ENCODE peak calls at places on chromosome 4, in eight cellular contexts. A is HTR-8/SVneo, B is H4, Z is fibroblast of the conjunctiva, V is nephron progenitor cell, K is psoas muscle, Y is NCI-H774, H is ELR. O is an unnamed sample.

GRCh38 chr4:125390727-125391126 is 76.0 kb downstream of the FAT4 start:
- DNase-seq in V (no peak), Y (no peak), B (no peak), A (no peak), H (no peak), Z (no peak), K (no peak), O (no peak)

GRCh38 chr4:140137654-140138053 is 16.3 kb downstream of the MAML3 start:
- DNase-seq in B (peak; percentile 23), Y (no peak), K (no peak), A (no peak), Z (no peak), V (no peak), H (peak; percentile 13), O (no peak)

GRCh38 chr4:24516926-24517325 is 67.4 kb downstream of the DHX15 start:
- DNase-seq in Y (no peak), H (no peak), K (no peak), B (no peak), A (no peak), Z (no peak), V (no peak), O (no peak)

GRCh38 chr4:2906218-2906617 is 57.0 kb downstream of the NOP14 start:
- DNase-seq in Z (no peak), Y (no peak), A (no peak), V (no peak), K (no peak), H (no peak), B (no peak), O (no peak)

GRCh38 chr4:87644286-87644685 is 5.8 kb upstream of the DMP1 start:
- DNase-seq in V (no peak), B (no peak), H (no peak), A (no peak), Z (no peak), Y (no peak), K (no peak), O (no peak)

GRCh38 chr4:12975511-12975910 is 508.6 kb downstream of the RAB28 start:
- DNase-seq in Y (no peak), B (no peak), H (no peak), V (no peak), K (no peak), Z (no peak), A (no peak), O (no peak)

GRCh38 chr4:62460329-62460728 is 1260.2 kb downstream of the ADGRL3 start:
- DNase-seq in K (no peak), H (peak; percentile 20), Y (no peak), V (no peak), B (peak; percentile 14), Z (no peak), A (no peak), O (no peak)

GRCh38 chr4:135838889-135839288 is 1637.3 kb upstream of the PABPC4L start:
- DNase-seq in V (no peak), K (no peak), Y (no peak), Z (peak; percentile 4), A (peak; percentile 4), B (peak; percentile 56), H (peak; percentile 67), O (peak; percentile 12)

GRCh38 chr4:952881-953573 is 20.3 kb downstream of the DGKQ start:
- DNase-seq in V (no peak), Z (no peak), A (no peak), Y (no peak), B (no peak), H (no peak), K (no peak), O (no peak)

GRCh38 chr4:94446386-94446785 is 5.4 kb upstream of the PDLIM5 start:
- DNase-seq in K (no peak), H (peak; percentile 91), Z (peak; percentile 77), B (no peak), A (no peak), V (no peak), Y (no peak), O (no peak)

GRCh38 chr4:38210396-38211114 is 250.4 kb downstream of the PTTG2 start:
- DNase-seq in A (no peak), Y (no peak), K (no peak), B (no peak), H (no peak), V (no peak), Z (no peak), O (no peak)

GRCh38 chr4:104591505-104591904 is 96.8 kb upstream of the CXXC4 start:
- DNase-seq in Y (peak; percentile 81), K (no peak), A (no peak), V (peak; percentile 39), Z (no peak), B (peak; percentile 35), H (no peak), O (no peak)

GRCh38 chr4:105808030-105808429 is 87.2 kb upstream of the NPNT start:
- DNase-seq in V (no peak), B (no peak), H (no peak), K (no peak), A (no peak), Y (no peak), Z (no peak), O (no peak)

GRCh38 chr4:61533140-61533539 is 333.0 kb downstream of the ADGRL3 start:
- DNase-seq in V (no peak), Y (no peak), A (no peak), B (no peak), H (peak; percentile 16), Z (no peak), K (no peak), O (no peak)

GRCh38 chr4:89380980-89381379 is 73.4 kb upstream of the GPRIN3 start:
- DNase-seq in Y (no peak), A (no peak), V (no peak), Z (no peak), H (no peak), K (no peak), B (no peak), O (no peak)

GRCh38 chr4:150217192-150217591 is 138.9 kb downstream of the DCLK2 start:
- DNase-seq in B (peak; percentile 59), Z (peak; percentile 75), A (no peak), V (no peak), K (no peak), Y (no peak), H (peak; percentile 77), O (no peak)

O was measured in HEK293T.